ENCODE peak calls at places on chromosome 20, in eight cellular contexts. One of them, this sample, is unnamed.

GRCh38 chr20:39258253-39258652 is 296.1 kb downstream of the DHX35 start:
- DNase-seq in lung: no peak
- DNase-seq in cardiac muscle cell: no peak
- DNase-seq in BJ: no peak
- DNase-seq in choroid plexus epithelial cell: no peak
- DNase-seq in heart right ventricle: no peak
- DNase-seq in left lung: no peak
- DNase-seq in left ventricle myocardium inferior: no peak
- DNase-seq in this sample: no peak

GRCh38 chr20:41643504-41643938 is 25.3 kb upstream of the CHD6 start:
- DNase-seq in lung: peak; percentile 66
- DNase-seq in cardiac muscle cell: peak; percentile 96
- DNase-seq in BJ: no peak
- DNase-seq in choroid plexus epithelial cell: peak; percentile 72
- DNase-seq in heart right ventricle: no peak
- DNase-seq in left lung: no peak
- DNase-seq in left ventricle myocardium inferior: no peak
- DNase-seq in this sample: no peak

GRCh38 chr20:62010551-62011402 is 54.9 kb downstream of the TAF4 start:
- DNase-seq in lung: peak; percentile 48
- DNase-seq in cardiac muscle cell: peak; percentile 64
- DNase-seq in BJ: no peak
- DNase-seq in choroid plexus epithelial cell: peak; percentile 71
- DNase-seq in heart right ventricle: peak; percentile 40
- DNase-seq in left lung: no peak
- DNase-seq in left ventricle myocardium inferior: peak; percentile 46
- DNase-seq in this sample: peak; percentile 72

GRCh38 chr20:47691632-47692031 is 93.6 kb downstream of the SULF2 start:
- DNase-seq in lung: no peak
- DNase-seq in cardiac muscle cell: peak; percentile 32
- DNase-seq in BJ: no peak
- DNase-seq in choroid plexus epithelial cell: peak; percentile 36
- DNase-seq in heart right ventricle: no peak
- DNase-seq in left lung: no peak
- DNase-seq in left ventricle myocardium inferior: no peak
- DNase-seq in this sample: no peak

GRCh38 chr20:20367681-20368413 is at the start of gene INSM1:
- DNase-seq in lung: no peak
- DNase-seq in cardiac muscle cell: no peak
- DNase-seq in BJ: no peak
- DNase-seq in choroid plexus epithelial cell: no peak
- DNase-seq in heart right ventricle: no peak
- DNase-seq in left lung: no peak
- DNase-seq in left ventricle myocardium inferior: no peak
- DNase-seq in this sample: no peak

GRCh38 chr20:17895641-17896246 is 72.8 kb downstream of the SNX5 start:
- DNase-seq in lung: peak; percentile 55
- DNase-seq in cardiac muscle cell: peak; percentile 64
- DNase-seq in BJ: no peak
- DNase-seq in choroid plexus epithelial cell: peak; percentile 58
- DNase-seq in heart right ventricle: peak; percentile 58
- DNase-seq in left lung: peak; percentile 85
- DNase-seq in left ventricle myocardium inferior: peak; percentile 72
- DNase-seq in this sample: peak; percentile 74

GRCh38 chr20:23637282-23638221 is at the start of gene CST3:
- DNase-seq in lung: peak; percentile 93
- DNase-seq in cardiac muscle cell: peak; percentile 94
- DNase-seq in BJ: no peak
- DNase-seq in choroid plexus epithelial cell: peak; percentile 89
- DNase-seq in heart right ventricle: peak; percentile 94
- DNase-seq in left lung: peak; percentile 96
- DNase-seq in left ventricle myocardium inferior: peak; percentile 95
- DNase-seq in this sample: peak; percentile 96

GRCh38 chr20:38127011-38127621 is 38.0 kb downstream of the TGM2 start:
- DNase-seq in lung: no peak
- DNase-seq in cardiac muscle cell: peak; percentile 86
- DNase-seq in BJ: no peak
- DNase-seq in choroid plexus epithelial cell: peak; percentile 78
- DNase-seq in heart right ventricle: no peak
- DNase-seq in left lung: peak; percentile 47
- DNase-seq in left ventricle myocardium inferior: no peak
- DNase-seq in this sample: peak; percentile 40

GRCh38 chr20:57323034-57323433 is 6.6 kb upstream of the SPO11 start:
- DNase-seq in lung: no peak
- DNase-seq in cardiac muscle cell: peak; percentile 37
- DNase-seq in BJ: no peak
- DNase-seq in choroid plexus epithelial cell: peak; percentile 10
- DNase-seq in heart right ventricle: no peak
- DNase-seq in left lung: no peak
- DNase-seq in left ventricle myocardium inferior: no peak
- DNase-seq in this sample: peak; percentile 53

GRCh38 chr20:26209171-26209941 is 512.7 kb upstream of the ZNF337 start:
- DNase-seq in lung: no peak
- DNase-seq in cardiac muscle cell: peak; percentile 27
- DNase-seq in BJ: no peak
- DNase-seq in choroid plexus epithelial cell: peak; percentile 39
- DNase-seq in heart right ventricle: peak; percentile 8
- DNase-seq in left lung: peak; percentile 80
- DNase-seq in left ventricle myocardium inferior: no peak
- DNase-seq in this sample: peak; percentile 7

GRCh38 chr20:36854343-36855240 is 21.3 kb upstream of the TLDC2 start:
- DNase-seq in lung: no peak
- DNase-seq in cardiac muscle cell: no peak
- DNase-seq in BJ: no peak
- DNase-seq in choroid plexus epithelial cell: no peak
- DNase-seq in heart right ventricle: peak; percentile 54
- DNase-seq in left lung: no peak
- DNase-seq in left ventricle myocardium inferior: peak; percentile 46
- DNase-seq in this sample: peak; percentile 57

GRCh38 chr20:18001131-18001921 is 32.5 kb downstream of the MGME1 start:
- DNase-seq in lung: peak; percentile 50
- DNase-seq in cardiac muscle cell: peak; percentile 95
- DNase-seq in BJ: peak; percentile 24
- DNase-seq in choroid plexus epithelial cell: peak; percentile 97
- DNase-seq in heart right ventricle: peak; percentile 28
- DNase-seq in left lung: no peak
- DNase-seq in left ventricle myocardium inferior: peak; percentile 46
- DNase-seq in this sample: peak; percentile 86

GRCh38 chr20:48822879-48823385 is 4.9 kb downstream of the PREX1 start:
- DNase-seq in lung: no peak
- DNase-seq in cardiac muscle cell: no peak
- DNase-seq in BJ: no peak
- DNase-seq in choroid plexus epithelial cell: no peak
- DNase-seq in heart right ventricle: no peak
- DNase-seq in left lung: no peak
- DNase-seq in left ventricle myocardium inferior: no peak
- DNase-seq in this sample: no peak

GRCh38 chr20:36483919-36484808 is 57.2 kb upstream of the MYL9 start:
- DNase-seq in lung: no peak
- DNase-seq in cardiac muscle cell: no peak
- DNase-seq in BJ: no peak
- DNase-seq in choroid plexus epithelial cell: peak; percentile 53
- DNase-seq in heart right ventricle: no peak
- DNase-seq in left lung: no peak
- DNase-seq in left ventricle myocardium inferior: no peak
- DNase-seq in this sample: peak; percentile 75

GRCh38 chr20:62079166-62079565 is 13.5 kb upstream of the TAF4 start:
- DNase-seq in lung: no peak
- DNase-seq in cardiac muscle cell: no peak
- DNase-seq in BJ: no peak
- DNase-seq in choroid plexus epithelial cell: no peak
- DNase-seq in heart right ventricle: no peak
- DNase-seq in left lung: no peak
- DNase-seq in left ventricle myocardium inferior: no peak
- DNase-seq in this sample: no peak

GRCh38 chr20:43189614-43190331 is at the start of gene PTPRT:
- DNase-seq in lung: no peak
- DNase-seq in cardiac muscle cell: no peak
- DNase-seq in BJ: no peak
- DNase-seq in choroid plexus epithelial cell: no peak
- DNase-seq in heart right ventricle: no peak
- DNase-seq in left lung: peak; percentile 76
- DNase-seq in left ventricle myocardium inferior: no peak
- DNase-seq in this sample: no peak

GRCh38 chr20:4154958-4155411 is 139.6 kb upstream of the RNF24 start:
- DNase-seq in lung: no peak
- DNase-seq in cardiac muscle cell: no peak
- DNase-seq in BJ: no peak
- DNase-seq in choroid plexus epithelial cell: no peak
- DNase-seq in heart right ventricle: no peak
- DNase-seq in left lung: no peak
- DNase-seq in left ventricle myocardium inferior: no peak
- DNase-seq in this sample: no peak

GRCh38 chr20:59837623-59838394 is 95.6 kb downstream of the SYCP2 start:
- DNase-seq in lung: no peak
- DNase-seq in cardiac muscle cell: no peak
- DNase-seq in BJ: no peak
- DNase-seq in choroid plexus epithelial cell: peak; percentile 1
- DNase-seq in heart right ventricle: no peak
- DNase-seq in left lung: no peak
- DNase-seq in left ventricle myocardium inferior: no peak
- DNase-seq in this sample: no peak

GRCh38 chr20:48819813-48820648 is 7.8 kb downstream of the PREX1 start:
- DNase-seq in lung: no peak
- DNase-seq in cardiac muscle cell: no peak
- DNase-seq in BJ: no peak
- DNase-seq in choroid plexus epithelial cell: peak; percentile 28
- DNase-seq in heart right ventricle: no peak
- DNase-seq in left lung: no peak
- DNase-seq in left ventricle myocardium inferior: no peak
- DNase-seq in this sample: no peak

DNA sequence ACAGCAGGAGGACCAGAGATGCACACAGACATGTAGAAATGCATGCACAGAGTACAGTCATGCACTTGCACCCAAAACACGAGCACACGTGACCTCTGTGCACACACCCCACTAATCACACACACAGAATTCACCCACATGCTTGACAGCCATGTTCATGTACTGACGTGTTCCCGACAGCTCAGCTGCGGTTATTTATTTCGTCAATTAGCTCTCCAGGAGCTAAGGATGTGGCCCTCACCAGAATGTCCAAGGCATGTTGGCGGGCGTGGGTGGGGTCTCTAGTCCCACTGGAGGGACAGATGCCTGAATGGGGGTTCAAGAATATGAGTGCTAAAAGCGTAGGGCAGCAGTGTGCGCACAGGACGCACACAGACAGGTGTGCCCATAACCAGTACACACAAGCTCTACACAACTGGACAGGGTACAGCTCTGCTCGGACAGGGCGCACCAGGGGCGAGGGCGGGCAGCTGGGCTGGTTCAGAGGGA is 571 bp upstream of the PRPF6 start:
- DNase-seq in lung: no peak
- DNase-seq in cardiac muscle cell: no peak
- DNase-seq in BJ: no peak
- DNase-seq in choroid plexus epithelial cell: no peak
- DNase-seq in heart right ventricle: no peak
- DNase-seq in left lung: no peak
- DNase-seq in left ventricle myocardium inferior: no peak
- DNase-seq in this sample: no peak
- H3K4me3 ChIP-seq in lung: no peak overlapping the region
- H3K4me3 ChIP-seq in cardiac muscle cell: peak overlapping the region; percentile 75
- H3K4me3 ChIP-seq in BJ: peak overlapping the region; percentile 97
- H3K4me3 ChIP-seq in choroid plexus epithelial cell: peak overlapping the region; percentile 41
- H3K4me3 ChIP-seq in heart right ventricle: peak overlapping the region; percentile 89
- H3K4me3 ChIP-seq in left lung: peak overlapping the region; percentile 97
- H3K4me3 ChIP-seq in left ventricle myocardium inferior: peak overlapping the region; percentile 96
- H3K4me3 ChIP-seq in this sample: peak overlapping the region; percentile 99

GRCh38 chr20:25197173-25197869 is 1.8 kb downstream of the ENTPD6 start:
- DNase-seq in lung: no peak
- DNase-seq in cardiac muscle cell: no peak
- DNase-seq in BJ: no peak
- DNase-seq in choroid plexus epithelial cell: no peak
- DNase-seq in heart right ventricle: no peak
- DNase-seq in left lung: no peak
- DNase-seq in left ventricle myocardium inferior: no peak
- DNase-seq in this sample: no peak
- H3K4me3 ChIP-seq in lung: no peak overlapping the region
- H3K4me3 ChIP-seq in cardiac muscle cell: no peak overlapping the region
- H3K4me3 ChIP-seq in BJ: no peak overlapping the region
- H3K4me3 ChIP-seq in choroid plexus epithelial cell: peak overlapping the region; percentile 84
- H3K4me3 ChIP-seq in heart right ventricle: no peak overlapping the region
- H3K4me3 ChIP-seq in left lung: peak overlapping the region; percentile 94
- H3K4me3 ChIP-seq in left ventricle myocardium inferior: peak overlapping the region; percentile 98
- H3K4me3 ChIP-seq in this sample: no peak overlapping the region

DNA sequence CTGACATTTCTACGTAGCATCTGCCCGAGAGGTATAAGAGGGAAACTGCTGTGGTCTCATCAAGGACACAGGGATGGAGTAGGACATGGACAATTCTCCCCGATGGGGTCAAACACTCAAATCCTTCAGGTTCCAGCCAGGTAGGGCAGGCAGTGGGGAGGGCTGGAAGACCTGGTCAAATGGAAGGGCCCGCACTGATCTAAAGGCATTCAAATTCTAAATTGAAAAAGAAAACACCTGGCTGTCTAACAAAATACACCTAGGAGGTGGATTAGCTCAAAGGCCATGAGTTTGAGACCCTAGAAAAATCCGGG is 8.2 kb downstream of the DUSP15 start:
- DNase-seq in lung: no peak
- DNase-seq in cardiac muscle cell: no peak
- DNase-seq in BJ: no peak
- DNase-seq in choroid plexus epithelial cell: no peak
- DNase-seq in heart right ventricle: no peak
- DNase-seq in left lung: no peak
- DNase-seq in left ventricle myocardium inferior: no peak
- DNase-seq in this sample: no peak
- H3K4me3 ChIP-seq in lung: no peak overlapping the region
- H3K4me3 ChIP-seq in cardiac muscle cell: no peak overlapping the region
- H3K4me3 ChIP-seq in BJ: no peak overlapping the region
- H3K4me3 ChIP-seq in choroid plexus epithelial cell: no peak overlapping the region
- H3K4me3 ChIP-seq in heart right ventricle: no peak overlapping the region
- H3K4me3 ChIP-seq in left lung: peak overlapping the region; percentile 41
- H3K4me3 ChIP-seq in left ventricle myocardium inferior: no peak overlapping the region
- H3K4me3 ChIP-seq in this sample: no peak overlapping the region

GRCh38 chr20:2004171-2004570 is 10.3 kb upstream of the PDYN start:
- DNase-seq in lung: no peak
- DNase-seq in cardiac muscle cell: no peak
- DNase-seq in BJ: no peak
- DNase-seq in choroid plexus epithelial cell: no peak
- DNase-seq in heart right ventricle: no peak
- DNase-seq in left lung: no peak
- DNase-seq in left ventricle myocardium inferior: no peak
- DNase-seq in this sample: no peak

GRCh38 chr20:2010533-2010932 is 16.7 kb upstream of the PDYN start:
- DNase-seq in lung: no peak
- DNase-seq in cardiac muscle cell: no peak
- DNase-seq in BJ: no peak
- DNase-seq in choroid plexus epithelial cell: no peak
- DNase-seq in heart right ventricle: no peak
- DNase-seq in left lung: no peak
- DNase-seq in left ventricle myocardium inferior: no peak
- DNase-seq in this sample: no peak

GRCh38 chr20:2005831-2006426 is 12.1 kb upstream of the PDYN start:
- DNase-seq in lung: peak; percentile 67
- DNase-seq in cardiac muscle cell: peak; percentile 70
- DNase-seq in BJ: no peak
- DNase-seq in choroid plexus epithelial cell: peak; percentile 67
- DNase-seq in heart right ventricle: peak; percentile 66
- DNase-seq in left lung: peak; percentile 89
- DNase-seq in left ventricle myocardium inferior: peak; percentile 62
- DNase-seq in this sample: peak; percentile 76

GRCh38 chr20:2005359-2005758 is 11.5 kb upstream of the PDYN start:
- DNase-seq in lung: no peak
- DNase-seq in cardiac muscle cell: peak; percentile 8
- DNase-seq in BJ: no peak
- DNase-seq in choroid plexus epithelial cell: no peak
- DNase-seq in heart right ventricle: no peak
- DNase-seq in left lung: no peak
- DNase-seq in left ventricle myocardium inferior: no peak
- DNase-seq in this sample: no peak

GRCh38 chr20:2006452-2007381 is 12.9 kb upstream of the PDYN start:
- DNase-seq in lung: peak; percentile 30
- DNase-seq in cardiac muscle cell: peak; percentile 79
- DNase-seq in BJ: no peak
- DNase-seq in choroid plexus epithelial cell: peak; percentile 52
- DNase-seq in heart right ventricle: no peak
- DNase-seq in left lung: no peak
- DNase-seq in left ventricle myocardium inferior: no peak
- DNase-seq in this sample: no peak
- H3K4me3 ChIP-seq in lung: no peak overlapping the region
- H3K4me3 ChIP-seq in cardiac muscle cell: no peak overlapping the region
- H3K4me3 ChIP-seq in BJ: no peak overlapping the region
- H3K4me3 ChIP-seq in choroid plexus epithelial cell: no peak overlapping the region
- H3K4me3 ChIP-seq in heart right ventricle: no peak overlapping the region
- H3K4me3 ChIP-seq in left lung: no peak overlapping the region
- H3K4me3 ChIP-seq in left ventricle myocardium inferior: no peak overlapping the region
- H3K4me3 ChIP-seq in this sample: no peak overlapping the region